ENCODE peak calls at places on chromosomes 3 and 15, in seven cellular contexts. One of them, this sample, is unnamed.

GRCh38 chr3:55750525-55750924 is 263.4 kb upstream of the WNT5A start:
- DNase-seq in HL-60: no peak
- DNase-seq in HS-5: peak
- DNase-seq in WTC11: no peak
- DNase-seq in MCF 10A: peak
- DNase-seq in RPMI7951: peak
- DNase-seq in foreskin keratinocyte: peak
- DNase-seq in this sample: no peak

GRCh38 chr3:58250093-58250707 is 12.6 kb downstream of the ABHD6 start:
- DNase-seq in HL-60: no peak
- DNase-seq in HS-5: no peak
- DNase-seq in WTC11: no peak
- DNase-seq in MCF 10A: no peak
- DNase-seq in RPMI7951: no peak
- DNase-seq in foreskin keratinocyte: no peak
- DNase-seq in this sample: no peak

GRCh38 chr3:185279582-185280138 is 25.8 kb upstream of the EHHADH start:
- DNase-seq in HL-60: no peak
- DNase-seq in HS-5: no peak
- DNase-seq in WTC11: no peak
- DNase-seq in MCF 10A: no peak
- DNase-seq in RPMI7951: no peak
- DNase-seq in foreskin keratinocyte: no peak
- DNase-seq in this sample: no peak

GRCh38 chr3:15405448-15406050 is 21.8 kb downstream of the METTL6 start:
- DNase-seq in HL-60: peak
- DNase-seq in HS-5: no peak
- DNase-seq in WTC11: no peak
- DNase-seq in MCF 10A: peak
- DNase-seq in RPMI7951: peak
- DNase-seq in foreskin keratinocyte: no peak
- DNase-seq in this sample: peak

GRCh38 chr3:159174715-159175390 is 373.0 kb downstream of the MFSD1 start:
- DNase-seq in HL-60: no peak
- DNase-seq in HS-5: no peak
- DNase-seq in WTC11: no peak
- DNase-seq in MCF 10A: peak
- DNase-seq in RPMI7951: peak
- DNase-seq in foreskin keratinocyte: no peak
- DNase-seq in this sample: no peak

GRCh38 chr3:96760956-96761355 is 53.4 kb upstream of the EPHA6 start:
- DNase-seq in HL-60: no peak
- DNase-seq in HS-5: no peak
- DNase-seq in WTC11: no peak
- DNase-seq in MCF 10A: peak
- DNase-seq in RPMI7951: no peak
- DNase-seq in foreskin keratinocyte: peak
- DNase-seq in this sample: no peak

GRCh38 chr3:152331018-152331541 is 62.4 kb downstream of the MBNL1 start:
- DNase-seq in HL-60: no peak
- DNase-seq in HS-5: peak
- DNase-seq in WTC11: no peak
- DNase-seq in MCF 10A: peak
- DNase-seq in RPMI7951: peak
- DNase-seq in foreskin keratinocyte: peak
- DNase-seq in this sample: no peak

GRCh38 chr15:99504071-99504822 is 61.5 kb upstream of the MEF2A start:
- DNase-seq in HL-60: peak
- DNase-seq in HS-5: no peak
- DNase-seq in WTC11: no peak
- DNase-seq in MCF 10A: no peak
- DNase-seq in RPMI7951: no peak
- DNase-seq in foreskin keratinocyte: no peak
- DNase-seq in this sample: peak

This sample was measured in AML-193.